ENCODE peak calls at places on chromosomes 7 and 10, in four cellular contexts. One of them, this sample, is unnamed.
A peak's percentile ranks its signal among the peaks of the same experiment; 100 is the strongest.

GRCh38 chr7:71851776-71852548 is 560.2 kb downstream of the CALN1 start:
- DNase-seq in DMS 273 treated with DMSO at 0.1 percent for 48 hours: no peak
- DNase-seq in neuronal stem cell: no peak
- DNase-seq in Right ventricle myocardium superior: no peak
- DNase-seq in this sample: no peak

GRCh38 chr7:147197006-147197405 is 1080.4 kb downstream of the CNTNAP2 start:
- DNase-seq in DMS 273 treated with DMSO at 0.1 percent for 48 hours: no peak
- DNase-seq in neuronal stem cell: no peak
- DNase-seq in Right ventricle myocardium superior: no peak
- DNase-seq in this sample: no peak

GRCh38 chr7:44283381-44284211 is 41.8 kb downstream of the CAMK2B start:
- DNase-seq in Right ventricle myocardium superior: peak; percentile 69
- DNase-seq in neuronal stem cell: no peak
- DNase-seq in DMS 273 treated with DMSO at 0.1 percent for 48 hours: no peak
- DNase-seq in this sample: no peak

GRCh38 chr7:24963218-24963617 is 16.8 kb downstream of the OSBPL3 start:
- DNase-seq in Right ventricle myocardium superior: peak; percentile 52
- DNase-seq in DMS 273 treated with DMSO at 0.1 percent for 48 hours: no peak
- DNase-seq in neuronal stem cell: no peak
- DNase-seq in this sample: no peak

GRCh38 chr10:43214071-43214955 is 52.6 kb downstream of the RASGEF1A start:
- DNase-seq in Right ventricle myocardium superior: peak; percentile 33
- DNase-seq in DMS 273 treated with DMSO at 0.1 percent for 48 hours: no peak
- DNase-seq in neuronal stem cell: no peak
- DNase-seq in this sample: no peak

GRCh38 chr7:129168219-129168991 is 20.0 kb upstream of the SMO start:
- DNase-seq in Right ventricle myocardium superior: no peak
- DNase-seq in neuronal stem cell: no peak
- DNase-seq in DMS 273 treated with DMSO at 0.1 percent for 48 hours: peak; percentile 52
- DNase-seq in this sample: peak; percentile 84

GRCh38 chr10:78218833-78219490 is 185.3 kb downstream of the RPS24 start:
- DNase-seq in neuronal stem cell: no peak
- DNase-seq in DMS 273 treated with DMSO at 0.1 percent for 48 hours: no peak
- DNase-seq in Right ventricle myocardium superior: no peak
- DNase-seq in this sample: no peak

GRCh38 chr10:91856637-91857036 is 52.6 kb downstream of the FGFBP3 start:
- DNase-seq in neuronal stem cell: no peak
- DNase-seq in Right ventricle myocardium superior: no peak
- DNase-seq in DMS 273 treated with DMSO at 0.1 percent for 48 hours: no peak
- DNase-seq in this sample: no peak

GRCh38 chr7:157673573-157673972 is 336.8 kb downstream of the DNAJB6 start:
- DNase-seq in neuronal stem cell: no peak
- DNase-seq in Right ventricle myocardium superior: no peak
- DNase-seq in DMS 273 treated with DMSO at 0.1 percent for 48 hours: no peak
- DNase-seq in this sample: no peak

GRCh38 chr10:33006342-33006887 is 48.4 kb upstream of the ITGB1 start:
- DNase-seq in neuronal stem cell: no peak
- DNase-seq in DMS 273 treated with DMSO at 0.1 percent for 48 hours: no peak
- DNase-seq in Right ventricle myocardium superior: no peak
- DNase-seq in this sample: no peak

GRCh38 chr10:74900297-74900696 is 73.9 kb downstream of the KAT6B start:
- DNase-seq in neuronal stem cell: no peak
- DNase-seq in DMS 273 treated with DMSO at 0.1 percent for 48 hours: no peak
- DNase-seq in Right ventricle myocardium superior: no peak
- DNase-seq in this sample: no peak

GRCh38 chr7:98877692-98878364 is 504 bp upstream of the TRRAP start:
- DNase-seq in DMS 273 treated with DMSO at 0.1 percent for 48 hours: no peak
- DNase-seq in Right ventricle myocardium superior: no peak
- DNase-seq in neuronal stem cell: no peak
- DNase-seq in this sample: no peak

GRCh38 chr7:20107582-20107981 is 109.6 kb downstream of the MACC1 start:
- DNase-seq in neuronal stem cell: no peak
- DNase-seq in Right ventricle myocardium superior: no peak
- DNase-seq in DMS 273 treated with DMSO at 0.1 percent for 48 hours: no peak
- DNase-seq in this sample: no peak

GRCh38 chr7:69932034-69932628 is 333.9 kb downstream of the AUTS2 start:
- DNase-seq in neuronal stem cell: peak; percentile 35
- DNase-seq in Right ventricle myocardium superior: no peak
- DNase-seq in DMS 273 treated with DMSO at 0.1 percent for 48 hours: no peak
- DNase-seq in this sample: peak; percentile 71